ENCODE peak calls at places on chromosome 5, in five cellular contexts. Q is lung, Z is HAP-1, I is adrenal gland, L is SJSA1. Y is an unnamed sample.

GRCh38 chr5:120388016-120388781 is 75.9 kb upstream of the PRR16 start:
- DNase-seq in Z (no peak), L (peak; percentile 82), I (no peak), Q (no peak), Y (peak; percentile 11)

GRCh38 chr5:157219491-157220271 is 39.0 kb downstream of the ITK start:
- DNase-seq in Z (no peak), I (no peak), L (no peak), Q (no peak), Y (no peak)

GRCh38 chr5:80688648-80689420 is 34.1 kb upstream of the DHFR start:
- DNase-seq in Z (no peak), L (no peak), I (no peak), Q (no peak), Y (no peak)

GRCh38 chr5:54002183-54002770 is 308.1 kb downstream of the ARL15 start:
- DNase-seq in Q (no peak), L (no peak), I (no peak), Z (no peak), Y (no peak)

GRCh38 chr5:86500947-86501346 is 116.8 kb upstream of the COX7C start:
- DNase-seq in L (no peak), Z (no peak), I (no peak), Q (no peak), Y (peak; percentile 10)

GRCh38 chr5:80268916-80269315 is 13.1 kb upstream of the SERINC5 start:
- DNase-seq in Q (no peak), I (no peak), L (peak; percentile 25), Z (peak; percentile 33), Y (peak; percentile 15)

GRCh38 chr5:27702339-27702820 is 664.0 kb upstream of the CDH9 start:
- DNase-seq in Q (no peak), I (no peak), Z (peak; percentile 43), L (no peak), Y (no peak)

GRCh38 chr5:139796061-139796806 is 626 bp downstream of the PSD2 start:
- DNase-seq in I (no peak), Z (peak; percentile 31), Q (no peak), L (no peak), Y (no peak)

GRCh38 chr5:83548556-83548955 is 77.0 kb downstream of the VCAN start:
- DNase-seq in I (no peak), Q (no peak), L (no peak), Z (no peak), Y (no peak)
- H3K4me3 ChIP-seq in I (no peak overlapping the region), Q (no peak overlapping the region), L (no peak overlapping the region), Z (no peak overlapping the region), Y (no peak overlapping the region)

GRCh38 chr5:179422840-179423523 is 77.7 kb upstream of the ADAMTS2 start:
- DNase-seq in Z (no peak), Q (no peak), L (no peak), I (no peak), Y (no peak)
- H3K4me1 ChIP-seq in Z (no peaks in the 10 kb centered on the region), Q (no peaks in the 10 kb centered on the region), L (no peaks in the 10 kb centered on the region), I (no peaks in the 10 kb centered on the region), Y (no peaks in the 10 kb centered on the region)

DNA sequence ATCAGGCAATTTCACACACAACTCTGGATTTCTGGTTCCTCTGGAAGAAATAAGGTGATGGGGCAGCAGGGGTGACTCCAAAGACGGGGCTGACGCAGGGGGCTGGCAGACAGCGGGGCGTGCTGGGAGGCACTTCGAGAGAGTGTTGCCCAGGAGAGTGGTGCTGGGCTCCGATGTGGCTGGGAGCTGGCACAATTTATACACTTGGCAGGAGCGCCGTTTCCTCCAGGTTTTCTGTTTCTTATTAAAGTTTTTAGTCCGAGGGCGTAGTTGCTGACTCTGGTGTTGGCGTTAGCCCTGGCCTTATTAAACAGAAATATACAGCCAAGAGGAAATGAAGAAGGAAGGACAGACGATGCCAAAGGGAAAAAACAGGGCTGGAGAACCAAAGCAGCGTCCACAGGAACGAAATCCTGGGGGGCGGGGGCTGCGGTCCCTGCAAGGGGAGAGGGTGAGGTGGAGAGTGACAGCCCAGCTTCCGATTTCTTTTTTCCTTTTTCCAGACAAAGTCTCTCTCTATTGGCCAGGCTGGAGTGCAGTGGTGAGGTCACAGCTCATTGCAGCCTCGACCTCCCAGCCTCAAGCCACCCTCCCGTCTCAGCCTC is 139.6 kb upstream of the PHYKPL start:
- DNase-seq in Q (no peak), I (no peak), L (no peak), Z (no peak), Y (no peak)
- H3K4me3 ChIP-seq in Q (no peak overlapping the region), I (no peak overlapping the region), L (no peak overlapping the region), Z (no peak overlapping the region), Y (no peak overlapping the region)

DNA sequence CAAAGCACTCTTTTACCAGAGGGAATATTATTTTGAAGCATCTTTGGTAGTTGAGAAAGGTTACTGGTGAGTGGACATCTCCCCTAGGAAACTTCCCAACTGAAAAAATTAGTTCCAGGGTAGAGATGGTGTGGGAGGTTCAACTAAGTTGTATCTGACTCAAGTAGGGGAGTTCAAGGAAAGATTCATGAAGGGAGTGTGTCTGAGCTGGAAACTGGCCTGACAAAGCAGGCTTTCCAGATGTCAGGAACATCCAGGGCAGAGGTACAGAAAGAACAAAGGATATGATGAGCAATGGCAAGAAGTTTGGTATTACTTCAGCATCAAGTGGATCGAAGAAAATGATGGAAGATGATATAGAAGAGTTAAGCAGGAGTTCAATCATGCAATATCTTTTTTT is 458.0 kb upstream of the RIOK2 start:
- DNase-seq in I (no peak), Z (no peak), Q (no peak), L (no peak), Y (no peak)
- H3K4me1 ChIP-seq in I (no peaks in the 10 kb centered on the region), Z (no peaks in the 10 kb centered on the region), Q (no peaks in the 10 kb centered on the region), L (no peaks in the 10 kb centered on the region), Y (no peaks in the 10 kb centered on the region)

GRCh38 chr5:151084363-151084762 is 3.5 kb upstream of the TNIP1 start:
- DNase-seq in I (no peak), Q (no peak), Z (no peak), L (peak; percentile 92), Y (no peak)

GRCh38 chr5:151085517-151086031 is 4.7 kb upstream of the TNIP1 start:
- DNase-seq in Q (peak; percentile 57), L (peak; percentile 89), I (peak; percentile 39), Z (no peak), Y (peak; percentile 33)

GRCh38 chr5:151087475-151087874 is 6.6 kb upstream of the TNIP1 start:
- DNase-seq in Q (no peak), Z (no peak), L (no peak), I (no peak), Y (no peak)

GRCh38 chr5:151086192-151086869 is 5.5 kb upstream of the TNIP1 start:
- DNase-seq in L (peak; percentile 42), Q (no peak), I (no peak), Z (no peak), Y (no peak)

DNA sequence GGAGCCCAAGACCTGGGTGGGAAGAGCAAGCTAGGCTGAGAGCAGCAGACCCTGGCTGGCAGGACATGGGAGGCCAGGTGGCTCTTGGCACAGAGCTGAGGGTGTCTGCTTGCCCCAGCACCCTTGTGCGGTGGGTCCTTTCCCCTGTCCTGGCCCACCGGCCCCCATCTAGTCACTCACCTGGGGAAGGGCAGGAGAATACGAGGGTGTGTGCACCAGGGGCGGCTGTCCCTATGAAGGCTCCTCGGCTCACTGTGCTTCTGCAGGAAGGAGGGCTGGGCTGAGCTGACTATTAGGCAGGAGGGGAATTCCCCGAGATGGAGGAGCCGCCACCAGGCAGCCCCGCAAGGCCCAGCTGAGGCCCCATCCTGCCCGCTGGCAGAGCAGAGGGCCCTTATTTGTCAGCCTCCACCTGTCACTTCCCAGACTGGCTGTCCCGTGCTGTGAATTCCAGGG is 6.1 kb upstream of the TNIP1 start:
- DNase-seq in I (no peak), Z (no peak), L (peak; percentile 72), Q (no peak), Y (peak; percentile 68)
- H3K4me3 ChIP-seq in I (no peak overlapping the region), Z (no peak overlapping the region), L (peak overlapping the region; percentile 38), Q (no peak overlapping the region), Y (peak overlapping the region; percentile 42)

DNA sequence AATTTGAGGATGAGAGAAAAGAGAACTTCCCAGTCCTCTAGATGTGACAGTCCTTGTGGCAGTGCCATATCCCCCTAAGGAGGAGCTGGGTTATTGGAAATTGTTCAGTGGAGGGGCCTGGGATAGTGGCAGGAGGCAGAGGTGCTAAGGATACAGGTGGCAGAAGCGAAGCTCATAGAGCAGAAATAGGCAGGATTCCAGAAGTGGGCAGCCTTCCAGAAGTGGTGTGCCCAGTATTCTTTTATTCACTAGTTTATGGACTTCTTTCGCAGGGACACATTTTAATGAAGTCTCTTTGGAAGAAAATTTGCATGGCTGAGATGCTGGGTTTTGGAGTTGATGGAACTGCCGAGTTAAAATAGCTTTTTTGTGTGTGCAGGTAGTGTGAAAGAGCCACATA is 6.8 kb downstream of the PIK3R1 start:
- DNase-seq in Z (no peak), Q (no peak), L (no peak), I (no peak), Y (no peak)
- H3K4me1 ChIP-seq in Z (peaks cover 17% of the 10 kb centered on the region), Q (peaks cover 30% of the 10 kb centered on the region), L (no peaks in the 10 kb centered on the region), I (peaks cover 79% of the 10 kb centered on the region), Y (no peaks in the 10 kb centered on the region)

DNA sequence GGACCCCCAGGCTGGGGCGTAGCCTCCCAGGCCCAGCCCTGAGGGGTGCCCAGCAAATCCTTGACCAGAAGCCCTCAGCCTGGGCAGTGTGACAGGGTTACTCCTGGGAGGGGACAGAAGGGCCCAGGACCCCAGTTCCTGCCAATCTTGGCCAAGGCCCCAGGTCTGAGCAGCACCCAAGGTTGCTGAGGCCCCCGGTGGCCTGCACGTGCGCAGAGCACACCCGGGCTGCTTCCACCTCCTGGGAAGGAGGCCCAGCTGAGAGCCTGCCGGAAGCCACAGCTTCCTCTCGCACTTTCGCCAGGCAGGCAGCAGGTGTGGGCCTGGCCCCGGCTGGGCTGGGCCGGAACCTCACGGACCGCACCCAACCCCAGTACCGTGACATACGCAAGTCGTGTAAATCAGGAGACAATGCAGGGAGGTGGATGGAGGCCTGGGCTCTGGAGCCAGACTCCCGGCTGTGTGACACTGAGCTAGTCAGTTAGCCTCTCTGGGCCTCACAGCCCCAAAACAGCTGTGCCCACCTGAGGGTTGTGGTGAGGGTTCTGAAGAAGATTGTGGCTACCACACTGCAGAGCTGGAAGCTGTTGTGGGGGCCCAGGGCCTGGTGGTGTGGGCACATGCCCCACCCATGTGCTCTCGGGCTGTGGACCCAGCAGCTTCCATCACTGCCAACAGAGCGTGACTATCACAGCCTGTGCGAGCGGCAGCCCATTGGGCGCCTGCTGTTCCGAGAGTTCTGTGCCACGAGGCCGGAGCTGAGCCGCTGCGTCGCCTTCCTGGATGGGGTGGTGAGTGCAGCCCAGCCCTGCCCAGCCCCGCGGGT is 5.1 kb downstream of the GRK6 start:
- DNase-seq in Q (peak; percentile 53), L (no peak), I (no peak), Z (no peak), Y (no peak)
- H3K4me3 ChIP-seq in Q (no peak overlapping the region), L (no peak overlapping the region), I (no peak overlapping the region), Z (no peak overlapping the region), Y (no peak overlapping the region)

GRCh38 chr5:158686240-158686639 is 413.5 kb downstream of the EBF1 start:
- DNase-seq in L (no peak), I (no peak), Q (no peak), Z (no peak), Y (no peak)

GRCh38 chr5:158677490-158677838 is 422.3 kb downstream of the EBF1 start:
- DNase-seq in Z (no peak), I (no peak), L (no peak), Q (no peak), Y (no peak)

GRCh38 chr5:158684469-158684868 is 415.2 kb downstream of the EBF1 start:
- DNase-seq in L (no peak), I (no peak), Q (no peak), Z (no peak), Y (no peak)

GRCh38 chr5:158679221-158679641 is 420.5 kb downstream of the EBF1 start:
- DNase-seq in I (no peak), Z (no peak), Q (no peak), L (no peak), Y (peak; percentile 72)

GRCh38 chr5:158682631-158683030 is 417.1 kb downstream of the EBF1 start:
- DNase-seq in Q (no peak), I (no peak), Z (no peak), L (no peak), Y (no peak)
- H3K4me1 ChIP-seq in Q (no peaks in the 10 kb centered on the region), I (no peaks in the 10 kb centered on the region), Z (no peaks in the 10 kb centered on the region), L (no peaks in the 10 kb centered on the region), Y (no peaks in the 10 kb centered on the region)

Y was measured in SJCRH30.